ENCODE peak calls at places on chromosomes 11 and 22, in eight cellular contexts. I is HS-27A, N is COR-L47, Z is NCI-H345, B is omental fat pad, U is iris pigment epithelial cell, H is DMS153, V is dorsolateral prefrontal cortex. A is an unnamed sample.

GRCh38 chr22:47059076-47059475 is 296.6 kb downstream of the TBC1D22A start:
- DNase-seq in Z (no peak), N (no peak), B (no peak), H (no peak), V (peak; percentile 30), I (no peak), U (no peak), A (no peak)

GRCh38 chr11:127454856-127455255 is 454.3 kb upstream of the KIRREL3 start:
- DNase-seq in I (no peak), H (peak; percentile 94), U (no peak), N (peak; percentile 89), Z (peak; percentile 75), B (no peak), V (no peak), A (no peak)

GRCh38 chr11:74849525-74850391 is 99.1 kb downstream of the XRRA1 start:
- DNase-seq in U (peak; percentile 62), N (no peak), B (no peak), Z (no peak), I (peak; percentile 62), H (no peak), V (no peak), A (no peak)

GRCh38 chr11:43905788-43906187 is 25.2 kb downstream of the ALKBH3 start:
- DNase-seq in U (peak; percentile 68), Z (no peak), H (no peak), B (no peak), N (peak; percentile 30), V (no peak), I (no peak), A (no peak)

GRCh38 chr11:74179234-74180126 is 8.4 kb downstream of the PPME1 start:
- DNase-seq in I (no peak), V (no peak), H (no peak), B (no peak), Z (no peak), U (peak; percentile 49), N (no peak), A (no peak)

GRCh38 chr22:23128269-23129108 is 13.3 kb downstream of the RSPH14 start:
- DNase-seq in N (peak; percentile 66), V (peak; percentile 89), H (peak; percentile 10), U (peak; percentile 81), Z (peak; percentile 42), B (peak; percentile 58), I (peak; percentile 14), A (no peak)

GRCh38 chr11:1116104-1116503 is 41.4 kb downstream of the MUC2 start:
- DNase-seq in U (no peak), I (no peak), Z (no peak), V (no peak), B (no peak), H (no peak), N (no peak), A (no peak)

GRCh38 chr11:3959918-3960295 is 104.4 kb downstream of the STIM1 start:
- DNase-seq in Z (no peak), U (peak; percentile 65), B (no peak), I (no peak), H (no peak), V (no peak), N (no peak), A (no peak)

GRCh38 chr22:38163844-38164577 is 17.6 kb downstream of the PLA2G6 start:
- DNase-seq in U (no peak), I (no peak), H (no peak), B (no peak), Z (no peak), N (no peak), V (no peak), A (no peak)

GRCh38 chr22:33049125-33049729 is 9.0 kb downstream of the SYN3 start:
- DNase-seq in U (peak; percentile 66), N (peak; percentile 35), B (no peak), H (peak; percentile 42), V (peak; percentile 76), I (peak; percentile 9), Z (peak; percentile 12), A (peak; percentile 5)

GRCh38 chr11:83691387-83692088 is 405.4 kb upstream of the CCDC90B start:
- DNase-seq in U (peak; percentile 56), N (no peak), Z (no peak), B (no peak), I (no peak), H (no peak), V (no peak), A (no peak)

GRCh38 chr11:64924910-64925284 is 408 bp downstream of the PPP2R5B start:
- DNase-seq in B (no peak), N (no peak), Z (no peak), H (no peak), V (no peak), I (no peak), U (no peak), A (no peak)

GRCh38 chr22:32828150-32828549 is 26.6 kb downstream of the TIMP3 start:
- DNase-seq in I (no peak), V (no peak), N (no peak), Z (no peak), B (no peak), U (no peak), H (no peak), A (no peak)

GRCh38 chr11:102276302-102277182 is 40.7 kb upstream of the BIRC3 start:
- DNase-seq in N (no peak), Z (no peak), B (no peak), V (no peak), H (no peak), U (peak; percentile 34), I (no peak), A (no peak)

GRCh38 chr11:129278586-129279319 is 86.6 kb upstream of the ARHGAP32 start:
- DNase-seq in Z (no peak), N (peak; percentile 17), U (peak; percentile 12), I (no peak), H (no peak), V (no peak), B (no peak), A (no peak)

GRCh38 chr11:40062616-40063015 is 1396.8 kb downstream of the LRRC4C start:
- DNase-seq in U (no peak), B (no peak), Z (no peak), N (no peak), V (no peak), H (no peak), I (no peak), A (no peak)

GRCh38 chr11:73244589-73245240 is 26.6 kb downstream of the P2RY2 start:
- DNase-seq in V (peak; percentile 11), Z (no peak), B (no peak), U (no peak), N (peak; percentile 47), I (no peak), H (no peak), A (no peak)

GRCh38 chr11:20360650-20361049 is 2.9 kb upstream of the HTATIP2 start:
- DNase-seq in B (no peak), I (no peak), U (peak; percentile 63), N (no peak), H (peak; percentile 21), Z (no peak), V (no peak), A (no peak)

GRCh38 chr11:62850911-62851806 is 11.8 kb upstream of the WDR74 start:
- DNase-seq in H (no peak), I (no peak), N (no peak), B (no peak), Z (peak; percentile 22), V (no peak), U (no peak), A (no peak)

GRCh38 chr11:78402842-78403241 is 14.8 kb downstream of the GAB2 start:
- DNase-seq in U (no peak), B (no peak), H (no peak), Z (no peak), N (no peak), I (no peak), V (no peak), A (no peak)

GRCh38 chr11:47392546-47393162 is 14.3 kb upstream of the SPI1 start:
- DNase-seq in H (no peak), N (no peak), V (no peak), U (no peak), B (no peak), Z (no peak), I (no peak), A (no peak)

GRCh38 chr11:70713988-70714665 is 315.8 kb downstream of the CTTN start:
- DNase-seq in B (no peak), V (no peak), Z (no peak), N (peak; percentile 12), I (no peak), H (no peak), U (no peak), A (no peak)

GRCh38 chr22:46183733-46184132 is 33.4 kb downstream of the PPARA start:
- DNase-seq in V (no peak), H (no peak), I (no peak), Z (no peak), B (no peak), N (no peak), U (peak; percentile 46), A (no peak)

GRCh38 chr22:44133161-44133560 is 47.6 kb upstream of the PARVG start:
- DNase-seq in H (no peak), V (no peak), I (peak; percentile 29), N (no peak), U (no peak), B (no peak), Z (no peak), A (no peak)

GRCh38 chr11:64571410-64572091 is 19.5 kb upstream of the SLC22A12 start:
- DNase-seq in I (no peak), B (peak; percentile 32), U (no peak), V (peak; percentile 39), N (no peak), Z (no peak), H (no peak), A (no peak)

GRCh38 chr11:23413057-23413456 is 552.8 kb upstream of the CCDC179 start:
- DNase-seq in B (no peak), N (no peak), U (peak; percentile 54), H (no peak), Z (no peak), V (no peak), I (no peak), A (no peak)

GRCh38 chr22:29726104-29726503 is 6.3 kb downstream of the CABP7 start:
- DNase-seq in I (no peak), V (no peak), B (no peak), Z (no peak), U (no peak), H (no peak), N (no peak), A (no peak)

GRCh38 chr22:46230262-46230901 is 19.7 kb downstream of the CDPF1 start:
- DNase-seq in V (no peak), B (no peak), I (no peak), H (no peak), N (no peak), Z (no peak), U (no peak), A (no peak)

GRCh38 chr11:121661796-121662508 is 209.2 kb upstream of the SORL1-AS1 start:
- DNase-seq in I (no peak), H (no peak), B (no peak), N (no peak), V (no peak), Z (no peak), U (peak; percentile 81), A (no peak)